ENCODE peak calls at places on chromosomes 1 and 21, in six cellular contexts. One of them, this sample, is unnamed.
A peak's percentile ranks its signal among the peaks of the same experiment; 100 is the strongest.

GRCh38 chr1:53702287-53702805 is 36.6 kb downstream of the GLIS1 start:
- DNase-seq in GM23338: no peak
- DNase-seq in stomach: no peak
- DNase-seq in prostate gland: no peak
- DNase-seq in esophagus muscularis mucosa: no peak
- DNase-seq in HL-60: no peak
- DNase-seq in this sample: no peak

GRCh38 chr1:89812992-89813391 is 7.8 kb upstream of the LRRC8D start:
- DNase-seq in GM23338: no peak
- DNase-seq in stomach: no peak
- DNase-seq in prostate gland: no peak
- DNase-seq in esophagus muscularis mucosa: no peak
- DNase-seq in HL-60: no peak
- DNase-seq in this sample: no peak

GRCh38 chr21:31161157-31161556 is 122.9 kb upstream of the KRTAP19-8 start:
- DNase-seq in GM23338: peak; percentile 52
- DNase-seq in stomach: no peak
- DNase-seq in prostate gland: no peak
- DNase-seq in esophagus muscularis mucosa: peak; percentile 50
- DNase-seq in HL-60: no peak
- DNase-seq in this sample: no peak

GRCh38 chr1:1325288-1326074 is 879 bp downstream of the CPTP start:
- DNase-seq in GM23338: no peak
- DNase-seq in stomach: peak; percentile 80
- DNase-seq in prostate gland: no peak
- DNase-seq in esophagus muscularis mucosa: no peak
- DNase-seq in HL-60: no peak
- DNase-seq in this sample: no peak

GRCh38 chr1:108831225-108831624 is 25.7 kb downstream of the AKNAD1 start:
- DNase-seq in GM23338: no peak
- DNase-seq in stomach: no peak
- DNase-seq in prostate gland: no peak
- DNase-seq in esophagus muscularis mucosa: peak; percentile 57
- DNase-seq in HL-60: no peak
- DNase-seq in this sample: no peak

GRCh38 chr1:39106949-39107740 is 81.0 kb downstream of the NDUFS5 start:
- DNase-seq in GM23338: peak; percentile 64
- DNase-seq in stomach: no peak
- DNase-seq in prostate gland: no peak
- DNase-seq in esophagus muscularis mucosa: no peak
- DNase-seq in HL-60: no peak
- DNase-seq in this sample: no peak

GRCh38 chr1:162951553-162952315 is 90.8 kb upstream of the CCDC190 start:
- DNase-seq in GM23338: no peak
- DNase-seq in stomach: no peak
- DNase-seq in prostate gland: no peak
- DNase-seq in esophagus muscularis mucosa: no peak
- DNase-seq in HL-60: no peak
- DNase-seq in this sample: no peak

GRCh38 chr1:204074274-204075115 is 1.6 kb downstream of the SOX13 start:
- DNase-seq in GM23338: peak; percentile 66
- DNase-seq in stomach: peak; percentile 58
- DNase-seq in prostate gland: no peak
- DNase-seq in esophagus muscularis mucosa: no peak
- DNase-seq in HL-60: no peak
- DNase-seq in this sample: no peak

GRCh38 chr1:97350241-97350640 is 570.6 kb downstream of the DPYD start:
- DNase-seq in GM23338: no peak
- DNase-seq in stomach: no peak
- DNase-seq in prostate gland: no peak
- DNase-seq in esophagus muscularis mucosa: no peak
- DNase-seq in HL-60: no peak
- DNase-seq in this sample: no peak

GRCh38 chr1:37691497-37692077 is 729 bp upstream of the CDCA8 start:
- DNase-seq in GM23338: peak; percentile 41
- DNase-seq in stomach: peak; percentile 59
- DNase-seq in prostate gland: peak; percentile 16
- DNase-seq in esophagus muscularis mucosa: no peak
- DNase-seq in HL-60: peak; percentile 48
- DNase-seq in this sample: peak; percentile 10

GRCh38 chr1:153606194-153606593 is 6.7 kb downstream of the S100A16 start:
- DNase-seq in GM23338: no peak
- DNase-seq in stomach: no peak
- DNase-seq in prostate gland: no peak
- DNase-seq in esophagus muscularis mucosa: no peak
- DNase-seq in HL-60: no peak
- DNase-seq in this sample: no peak

GRCh38 chr1:221435510-221435909 is 306.4 kb downstream of the DUSP10 start:
- DNase-seq in GM23338: peak; percentile 76
- DNase-seq in stomach: no peak
- DNase-seq in prostate gland: no peak
- DNase-seq in esophagus muscularis mucosa: no peak
- DNase-seq in HL-60: peak; percentile 28
- DNase-seq in this sample: peak; percentile 46

GRCh38 chr1:178536844-178537371 is 24.0 kb downstream of the TEX35 start:
- DNase-seq in GM23338: no peak
- DNase-seq in stomach: peak; percentile 75
- DNase-seq in prostate gland: no peak
- DNase-seq in esophagus muscularis mucosa: no peak
- DNase-seq in HL-60: no peak
- DNase-seq in this sample: peak; percentile 93

GRCh38 chr1:26350701-26351590 is 3.0 kb downstream of the CRYBG2 start:
- DNase-seq in GM23338: peak; percentile 38
- DNase-seq in stomach: no peak
- DNase-seq in prostate gland: no peak
- DNase-seq in esophagus muscularis mucosa: no peak
- DNase-seq in HL-60: no peak
- DNase-seq in this sample: peak; percentile 47

GRCh38 chr1:31299365-31299764 is 2.5 kb downstream of the ZCCHC17 start:
- DNase-seq in GM23338: no peak
- DNase-seq in stomach: no peak
- DNase-seq in prostate gland: no peak
- DNase-seq in esophagus muscularis mucosa: no peak
- DNase-seq in HL-60: no peak
- DNase-seq in this sample: no peak

GRCh38 chr1:147627435-147628110 is 42.8 kb downstream of the ACP6 start:
- DNase-seq in GM23338: peak; percentile 73
- DNase-seq in stomach: peak; percentile 59
- DNase-seq in prostate gland: peak; percentile 22
- DNase-seq in esophagus muscularis mucosa: no peak
- DNase-seq in HL-60: no peak
- DNase-seq in this sample: peak; percentile 13

GRCh38 chr21:16330340-16331319 is 600.8 kb downstream of the USP25 start:
- DNase-seq in GM23338: peak; percentile 81
- DNase-seq in stomach: no peak
- DNase-seq in prostate gland: peak; percentile 67
- DNase-seq in esophagus muscularis mucosa: no peak
- DNase-seq in HL-60: no peak
- DNase-seq in this sample: peak; percentile 4

GRCh38 chr1:113886417-113887391 is 677 bp downstream of the BCL2L15 start:
- DNase-seq in GM23338: no peak
- DNase-seq in stomach: peak; percentile 46
- DNase-seq in prostate gland: no peak
- DNase-seq in esophagus muscularis mucosa: no peak
- DNase-seq in HL-60: no peak
- DNase-seq in this sample: no peak

GRCh38 chr21:38429011-38429410 is 69.3 kb downstream of the ERG start:
- DNase-seq in GM23338: no peak
- DNase-seq in stomach: no peak
- DNase-seq in prostate gland: no peak
- DNase-seq in esophagus muscularis mucosa: peak; percentile 29
- DNase-seq in HL-60: no peak
- DNase-seq in this sample: no peak

GRCh38 chr1:87950369-87950768 is 621.7 kb downstream of the LMO4 start:
- DNase-seq in GM23338: no peak
- DNase-seq in stomach: no peak
- DNase-seq in prostate gland: no peak
- DNase-seq in esophagus muscularis mucosa: no peak
- DNase-seq in HL-60: no peak
- DNase-seq in this sample: no peak

GRCh38 chr1:164443166-164443565 is 115.8 kb upstream of the PBX1 start:
- DNase-seq in GM23338: no peak
- DNase-seq in stomach: no peak
- DNase-seq in prostate gland: no peak
- DNase-seq in esophagus muscularis mucosa: no peak
- DNase-seq in HL-60: no peak
- DNase-seq in this sample: no peak

GRCh38 chr1:168235548-168235885 is 9.7 kb downstream of the SFT2D2 start:
- DNase-seq in GM23338: no peak
- DNase-seq in stomach: no peak
- DNase-seq in prostate gland: no peak
- DNase-seq in esophagus muscularis mucosa: no peak
- DNase-seq in HL-60: no peak
- DNase-seq in this sample: no peak

GRCh38 chr1:89966666-89967065 is 28.2 kb upstream of the ZNF326 start:
- DNase-seq in GM23338: no peak
- DNase-seq in stomach: no peak
- DNase-seq in prostate gland: no peak
- DNase-seq in esophagus muscularis mucosa: no peak
- DNase-seq in HL-60: no peak
- DNase-seq in this sample: no peak

GRCh38 chr1:227622739-227623475 is 59.6 kb downstream of the ZNF678 start:
- DNase-seq in GM23338: no peak
- DNase-seq in stomach: no peak
- DNase-seq in prostate gland: no peak
- DNase-seq in esophagus muscularis mucosa: peak; percentile 21
- DNase-seq in HL-60: no peak
- DNase-seq in this sample: no peak

GRCh38 chr1:27940870-27941269 is 6.1 kb downstream of the SMPDL3B start:
- DNase-seq in GM23338: no peak
- DNase-seq in stomach: no peak
- DNase-seq in prostate gland: no peak
- DNase-seq in esophagus muscularis mucosa: no peak
- DNase-seq in HL-60: no peak
- DNase-seq in this sample: no peak

GRCh38 chr1:1033731-1034437 is 14.0 kb downstream of the AGRN start:
- DNase-seq in GM23338: peak; percentile 66
- DNase-seq in stomach: no peak
- DNase-seq in prostate gland: no peak
- DNase-seq in esophagus muscularis mucosa: no peak
- DNase-seq in HL-60: no peak
- DNase-seq in this sample: no peak

GRCh38 chr21:45300786-45301520 is 13.3 kb upstream of the POFUT2 start:
- DNase-seq in GM23338: no peak
- DNase-seq in stomach: no peak
- DNase-seq in prostate gland: no peak
- DNase-seq in esophagus muscularis mucosa: no peak
- DNase-seq in HL-60: no peak
- DNase-seq in this sample: no peak
- TF ChIP-seq POLR2AphosphoS5 in GM23338: no peak
- TF ChIP-seq POLR2AphosphoS5 in stomach: no peak
- TF ChIP-seq POLR2AphosphoS5 in prostate gland: no peak
- TF ChIP-seq POLR2AphosphoS5 in esophagus muscularis mucosa: no peak
- TF ChIP-seq POLR2AphosphoS5 in HL-60: no peak
- TF ChIP-seq POLR2AphosphoS5 in this sample: no peak

DNA sequence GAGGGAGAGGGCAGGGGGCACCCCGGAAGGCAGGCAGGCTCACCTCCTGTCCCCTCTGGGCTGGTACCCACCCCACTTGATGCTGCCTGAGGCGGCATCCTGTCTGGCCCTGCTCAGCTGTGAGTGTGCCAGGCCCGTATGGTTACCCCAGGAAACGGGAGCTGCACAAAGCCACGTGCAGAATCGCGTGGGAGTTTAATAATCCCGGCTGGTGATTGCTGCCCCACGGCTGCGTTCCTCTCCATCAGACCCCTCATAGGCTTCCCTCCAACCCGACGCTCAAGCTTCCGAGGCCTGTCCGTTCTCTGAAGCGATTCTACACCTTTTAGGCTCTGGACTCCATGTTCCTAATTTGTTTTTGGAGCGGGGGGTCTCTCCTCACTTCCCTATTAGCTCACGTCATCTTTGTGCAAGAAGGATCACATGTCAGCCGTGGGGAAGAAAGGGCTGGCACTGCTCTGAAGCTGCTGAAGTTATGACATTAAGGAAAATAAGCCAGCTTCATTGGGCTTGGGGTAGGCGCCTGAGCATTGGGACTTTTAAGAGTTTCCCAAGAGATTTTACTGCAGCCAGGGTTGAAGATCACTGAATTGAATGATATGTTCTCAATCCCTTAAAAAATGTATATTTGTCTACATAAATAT is 1.1 kb upstream of the B3GALT5 start:
- DNase-seq in GM23338: peak; percentile 27
- DNase-seq in stomach: no peak
- DNase-seq in prostate gland: no peak
- DNase-seq in esophagus muscularis mucosa: peak; percentile 53
- DNase-seq in HL-60: no peak
- DNase-seq in this sample: no peak
- H3K4me3 ChIP-seq in GM23338: peak overlapping the region; percentile 87
- H3K4me3 ChIP-seq in stomach: no peak overlapping the region
- H3K4me3 ChIP-seq in prostate gland: no peak overlapping the region
- H3K4me3 ChIP-seq in esophagus muscularis mucosa: peak overlapping the region; percentile 50
- H3K4me3 ChIP-seq in HL-60: no peak overlapping the region
- H3K4me3 ChIP-seq in this sample: no peak overlapping the region

DNA sequence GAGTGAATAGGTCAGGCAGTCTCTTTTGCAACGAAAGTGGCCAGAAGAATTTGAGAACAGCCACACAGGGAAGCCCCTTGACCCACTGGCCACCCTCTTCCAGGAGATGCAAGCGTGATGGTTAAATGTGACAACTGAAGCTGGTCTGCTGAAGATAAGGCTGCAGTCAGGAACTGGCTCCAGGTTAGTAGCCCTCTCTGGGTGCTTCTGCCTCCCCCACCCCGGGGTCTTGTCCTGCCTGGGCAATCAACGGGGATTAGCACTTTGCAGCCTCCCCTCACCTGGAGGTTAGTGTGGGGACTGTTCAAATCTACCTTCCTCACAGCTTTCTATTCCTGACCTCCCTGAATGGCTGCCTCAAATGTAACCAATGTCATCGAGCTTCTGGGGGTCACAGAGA is 125.9 kb downstream of the PLXNA2 start:
- DNase-seq in GM23338: no peak
- DNase-seq in stomach: no peak
- DNase-seq in prostate gland: no peak
- DNase-seq in esophagus muscularis mucosa: no peak
- DNase-seq in HL-60: no peak
- DNase-seq in this sample: no peak
- TF ChIP-seq POLR2AphosphoS5 in GM23338: no peak
- TF ChIP-seq POLR2AphosphoS5 in stomach: no peak
- TF ChIP-seq POLR2AphosphoS5 in prostate gland: no peak
- TF ChIP-seq POLR2AphosphoS5 in esophagus muscularis mucosa: no peak
- TF ChIP-seq POLR2AphosphoS5 in HL-60: no peak
- TF ChIP-seq POLR2AphosphoS5 in this sample: no peak

GRCh38 chr1:229339086-229339485 is 3.8 kb downstream of the CCSAP start:
- DNase-seq in GM23338: no peak
- DNase-seq in stomach: no peak
- DNase-seq in prostate gland: no peak
- DNase-seq in esophagus muscularis mucosa: no peak
- DNase-seq in HL-60: no peak
- DNase-seq in this sample: no peak
- H3K4me3 ChIP-seq in GM23338: no peak overlapping the region
- H3K4me3 ChIP-seq in stomach: no peak overlapping the region
- H3K4me3 ChIP-seq in prostate gland: no peak overlapping the region
- H3K4me3 ChIP-seq in esophagus muscularis mucosa: no peak overlapping the region
- H3K4me3 ChIP-seq in HL-60: no peak overlapping the region
- H3K4me3 ChIP-seq in this sample: no peak overlapping the region

GRCh38 chr1:24695202-24695974 is 49.9 kb upstream of the CLIC4 start:
- DNase-seq in GM23338: no peak
- DNase-seq in stomach: no peak
- DNase-seq in prostate gland: no peak
- DNase-seq in esophagus muscularis mucosa: no peak
- DNase-seq in HL-60: no peak
- DNase-seq in this sample: no peak
- TF ChIP-seq POLR2AphosphoS5 in GM23338: no peak
- TF ChIP-seq POLR2AphosphoS5 in stomach: no peak
- TF ChIP-seq POLR2AphosphoS5 in prostate gland: no peak
- TF ChIP-seq POLR2AphosphoS5 in esophagus muscularis mucosa: no peak
- TF ChIP-seq POLR2AphosphoS5 in HL-60: no peak
- TF ChIP-seq POLR2AphosphoS5 in this sample: no peak

GRCh38 chr1:170012920-170013319 is 61.6 kb downstream of the KIFAP3 start:
- DNase-seq in GM23338: no peak
- DNase-seq in stomach: no peak
- DNase-seq in prostate gland: no peak
- DNase-seq in esophagus muscularis mucosa: no peak
- DNase-seq in HL-60: no peak
- DNase-seq in this sample: no peak
- H3K4me3 ChIP-seq in GM23338: no peak overlapping the region
- H3K4me3 ChIP-seq in stomach: no peak overlapping the region
- H3K4me3 ChIP-seq in prostate gland: no peak overlapping the region
- H3K4me3 ChIP-seq in esophagus muscularis mucosa: no peak overlapping the region
- H3K4me3 ChIP-seq in HL-60: no peak overlapping the region
- H3K4me3 ChIP-seq in this sample: no peak overlapping the region

This sample was measured in HCT116.